ENCODE peak calls at places on chromosomes 4 and X, in six cellular contexts. J, U, W, H, L and M are unnamed samples.
A peak's percentile ranks its signal among the peaks of the same experiment; 100 is the strongest.

GRCh38 chrX:16772460-16772859 is 13.8 kb upstream of the TXLNG start:
- DNase-seq in J (no peak), U (peak; percentile 61), W (no peak), H (peak; percentile 79), L (no peak), M (no peak)

GRCh38 chr4:78288327-78288726 is 231.2 kb downstream of the FRAS1 start:
- DNase-seq in J (no peak), U (no peak), W (no peak), H (no peak), L (no peak), M (no peak)

GRCh38 chr4:4596720-4597119 is 54.9 kb upstream of the STX18 start:
- DNase-seq in J (no peak), U (no peak), W (no peak), H (no peak), L (no peak), M (no peak)

GRCh38 chr4:93788712-93789111 is 39.8 kb upstream of the ATOH1 start:
- DNase-seq in J (no peak), U (peak; percentile 43), W (peak; percentile 42), H (no peak), L (no peak), M (no peak)

GRCh38 chr4:186765138-186765537 is 41.5 kb upstream of the FAT1 start:
- DNase-seq in J (peak; percentile 28), U (peak; percentile 31), W (no peak), H (peak; percentile 66), L (no peak), M (no peak)

GRCh38 chr4:40247350-40247749 is 50.5 kb downstream of the RHOH start:
- DNase-seq in J (no peak), U (no peak), W (no peak), H (no peak), L (no peak), M (no peak)

GRCh38 chr4:60637976-60638375 is 562.1 kb upstream of the ADGRL3 start:
- DNase-seq in J (no peak), U (no peak), W (no peak), H (no peak), L (no peak), M (no peak)

GRCh38 chrX:106912864-106913263 is 7.3 kb upstream of the CLDN2 start:
- DNase-seq in J (no peak), U (no peak), W (no peak), H (no peak), L (no peak), M (no peak)

GRCh38 chr4:1784789-1785591 is 8.1 kb upstream of the FGFR3 start:
- DNase-seq in J (no peak), U (no peak), W (peak; percentile 88), H (no peak), L (peak; percentile 57), M (no peak)

GRCh38 chrX:1392376-1393130 is 640 bp upstream of the SLC25A6 start:
- DNase-seq in J (peak; percentile 73), U (peak; percentile 83), W (peak; percentile 70), H (peak; percentile 86), L (peak; percentile 78), M (peak; percentile 74)

GRCh38 chr4:143482753-143483362 is 30.6 kb upstream of the SMARCA5 start:
- DNase-seq in J (no peak), U (peak; percentile 47), W (peak; percentile 41), H (no peak), L (peak; percentile 23), M (no peak)

GRCh38 chr4:76639292-76639691 is 204.3 kb downstream of the SHROOM3 start:
- DNase-seq in J (no peak), U (no peak), W (no peak), H (no peak), L (no peak), M (no peak)

GRCh38 chrX:152913354-152913753 is 15.5 kb downstream of the ZNF185 start:
- DNase-seq in J (no peak), U (no peak), W (no peak), H (no peak), L (no peak), M (no peak)

GRCh38 chrX:136446208-136446607 is 41.5 kb upstream of the BRS3 start:
- DNase-seq in J (no peak), U (no peak), W (no peak), H (no peak), L (no peak), M (no peak)

GRCh38 chr4:10118355-10119004 is 1.9 kb upstream of the WDR1 start:
- DNase-seq in J (no peak), U (no peak), W (no peak), H (no peak), L (no peak), M (no peak)

GRCh38 chr4:56958111-56958517 is 19.3 kb downstream of the NOA1 start:
- DNase-seq in J (peak; percentile 91), U (peak; percentile 13), W (no peak), H (no peak), L (peak; percentile 83), M (peak; percentile 74)

GRCh38 chr4:94640151-94640550 is 117.6 kb upstream of the BMPR1B start:
- DNase-seq in J (no peak), U (no peak), W (no peak), H (no peak), L (no peak), M (no peak)

GRCh38 chrX:18971506-18971905 is 12.4 kb downstream of the PHKA2 start:
- DNase-seq in J (no peak), U (no peak), W (no peak), H (no peak), L (no peak), M (no peak)

GRCh38 chrX:136353519-136354095 is 52.8 kb downstream of the ADGRG4 start:
- DNase-seq in J (no peak), U (no peak), W (no peak), H (no peak), L (no peak), M (no peak)

GRCh38 chrX:47200385-47201150 is 6.9 kb downstream of the UBA1 start:
- DNase-seq in J (peak; percentile 46), U (peak; percentile 88), W (no peak), H (peak; percentile 76), L (no peak), M (no peak)

GRCh38 chr4:36332023-36332781 is 50.8 kb downstream of the DTHD1 start:
- DNase-seq in J (no peak), U (no peak), W (no peak), H (no peak), L (no peak), M (no peak)

GRCh38 chrX:74535633-74536141 is 78.7 kb downstream of the RLIM start:
- DNase-seq in J (peak; percentile 61), U (no peak), W (peak; percentile 43), H (peak; percentile 75), L (peak; percentile 75), M (peak; percentile 58)

DNA sequence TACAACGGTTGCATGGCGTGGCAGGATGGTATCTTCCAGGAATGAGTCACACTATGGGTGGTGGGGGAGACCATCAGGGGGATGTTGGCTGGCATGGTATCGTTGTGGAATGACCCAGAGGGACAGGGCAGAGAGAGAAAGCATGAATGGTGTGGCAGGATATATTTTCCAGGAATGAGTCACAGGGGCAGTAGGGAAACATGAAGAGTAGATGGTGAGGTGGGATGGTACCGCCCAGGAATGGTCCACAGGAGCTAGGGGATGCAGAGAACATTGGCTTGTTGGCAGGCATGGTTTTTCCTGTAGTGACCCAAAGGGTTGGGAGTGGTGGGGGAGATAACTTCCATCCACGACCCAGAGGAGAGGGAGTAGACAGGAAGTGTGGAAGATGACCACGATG is 62.4 kb downstream of the MAOA start:
- DNase-seq in J (no peak), U (no peak), W (no peak), H (no peak), L (no peak), M (no peak)
- H3K9me3 ChIP-seq in J (peaks cover 10% of the 10 kb centered on the region), U (no peaks in the 10 kb centered on the region), W (no peaks in the 10 kb centered on the region), H (no peaks in the 10 kb centered on the region), L (peaks cover 7% of the 10 kb centered on the region), M (no peaks in the 10 kb centered on the region)

DNA sequence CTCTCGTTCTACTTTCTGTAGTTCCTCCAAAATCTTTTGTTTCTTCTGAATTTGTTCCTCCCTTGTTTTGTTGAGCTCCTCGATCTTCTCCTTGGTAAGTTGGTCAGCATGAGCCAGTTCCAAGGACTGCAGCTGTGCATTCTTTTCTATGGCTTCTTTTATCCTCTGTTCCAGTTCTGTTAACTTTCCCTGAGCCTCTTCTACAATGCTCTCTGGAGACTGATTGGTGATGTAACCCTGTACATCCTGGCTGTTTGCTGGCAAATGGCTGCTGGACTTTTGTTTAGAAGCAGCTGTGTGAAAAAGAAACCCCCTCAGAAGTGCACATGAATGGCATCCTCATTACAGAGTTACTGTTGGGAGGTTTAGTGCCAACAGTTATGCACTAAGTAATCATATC is 70.5 kb upstream of the COX18 start:
- DNase-seq in J (no peak), U (no peak), W (no peak), H (no peak), L (no peak), M (no peak)
- H3K4me3 ChIP-seq in J (no peak overlapping the region), U (no peak overlapping the region), W (no peak overlapping the region), H (no peak overlapping the region), L (no peak overlapping the region), M (no peak overlapping the region)

DNA sequence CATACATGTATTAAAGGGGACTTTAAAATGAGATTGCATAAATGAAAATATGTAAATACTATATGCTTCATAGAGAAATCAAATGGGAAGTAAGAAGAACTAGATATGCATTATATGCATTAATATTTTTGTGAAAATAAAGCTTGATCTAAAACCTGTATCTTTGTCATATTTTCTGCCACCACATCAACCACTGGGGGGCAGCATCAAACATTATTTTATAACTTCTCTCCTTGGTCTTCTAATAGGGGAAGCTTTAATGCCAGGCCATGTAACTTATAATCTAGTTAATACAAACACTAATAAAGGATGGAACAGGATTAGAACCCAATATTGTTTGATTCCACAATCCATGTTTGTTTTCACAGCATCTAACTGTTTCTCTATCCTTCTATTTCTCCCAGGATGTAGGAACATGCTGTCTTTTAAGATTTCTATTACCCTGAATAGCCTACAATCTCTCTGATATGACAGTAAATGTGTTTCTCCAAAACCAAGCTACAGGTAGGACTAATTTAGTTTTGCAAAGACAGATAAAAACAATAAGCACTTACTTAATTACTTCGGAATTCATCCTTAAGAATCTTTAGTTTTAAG is 10.0 kb downstream of the QRFPR start:
- DNase-seq in J (peak; percentile 66), U (peak; percentile 23), W (peak; percentile 45), H (peak; percentile 59), L (no peak), M (no peak)
- H3K4me1 ChIP-seq in J (no peaks in the 10 kb centered on the region), U (no peaks in the 10 kb centered on the region), W (no peaks in the 10 kb centered on the region), H (no peaks in the 10 kb centered on the region), L (no peaks in the 10 kb centered on the region), M (no peaks in the 10 kb centered on the region)

GRCh38 chr4:41748788-41749445 is 392 bp upstream of the PHOX2B start:
- DNase-seq in J (no peak), U (no peak), W (no peak), H (no peak), L (no peak), M (no peak)
- H3K9me3 ChIP-seq in J (peaks cover 5% of the 10 kb centered on the region), U (no peaks in the 10 kb centered on the region), W (no peaks in the 10 kb centered on the region), H (peaks cover 16% of the 10 kb centered on the region), L (no peaks in the 10 kb centered on the region), M (no peaks in the 10 kb centered on the region)

GRCh38 chr4:150367326-150367725 is 214.6 kb upstream of the MAB21L2 start:
- DNase-seq in J (no peak), U (no peak), W (no peak), H (peak; percentile 78), L (no peak), M (no peak)
- H3K4me3 ChIP-seq in J (no peak overlapping the region), U (no peak overlapping the region), W (no peak overlapping the region), H (no peak overlapping the region), L (no peak overlapping the region), M (no peak overlapping the region)